ENCODE peak calls at places on chromosome X, in eight cellular contexts. M is memory B cell; L is AG20443; I is NCI-H146; O is effector memory CD8-positive, alpha-beta T cell; R is neuronal stem cell; U is fibroblast of the conjunctiva; Y is NCI-H345. E is an unnamed sample.

GRCh38 chrX:131199086-131199485 is 90.0 kb downstream of the IGSF1 start:
- DNase-seq in M (no peak), L (no peak), I (peak), O (no peak), R (no peak), U (no peak), Y (no peak), E (no peak)

GRCh38 chrX:31123335-31123734 is 51.5 kb upstream of the FTHL17 start:
- DNase-seq in M (no peak), L (no peak), I (no peak), O (no peak), R (no peak), U (no peak), Y (no peak), E (no peak)

GRCh38 chrX:38465686-38466085 is 95.7 kb upstream of the TSPAN7 start:
- DNase-seq in M (no peak), L (no peak), I (no peak), O (no peak), R (no peak), U (no peak), Y (no peak), E (no peak)

GRCh38 chrX:118519411-118520205 is 24.0 kb downstream of the DOCK11 start:
- DNase-seq in M (no peak), L (no peak), I (no peak), O (no peak), R (no peak), U (peak), Y (no peak), E (no peak)

GRCh38 chrX:66756717-66757116 is 117.8 kb upstream of the EDA2R start:
- DNase-seq in M (no peak), L (no peak), I (no peak), O (no peak), R (no peak), U (no peak), Y (no peak), E (no peak)

GRCh38 chrX:45774961-45775360 is 574.3 kb upstream of the DIPK2B start:
- DNase-seq in M (no peak), L (peak), I (no peak), O (no peak), R (no peak), U (peak), Y (no peak), E (no peak)

GRCh38 chrX:110791206-110791605 is 4.4 kb downstream of the CHRDL1 start:
- DNase-seq in M (no peak), L (no peak), I (no peak), O (no peak), R (no peak), U (no peak), Y (no peak), E (no peak)

GRCh38 chrX:66632986-66633385 is 5.9 kb downstream of the EDA2R start:
- DNase-seq in M (no peak), L (peak), I (no peak), O (no peak), R (no peak), U (no peak), Y (no peak), E (no peak)

GRCh38 chrX:71253253-71254091 is 468 bp downstream of the ZMYM3 start:
- DNase-seq in M (peak), L (peak), I (peak), O (peak), R (peak), U (peak), Y (peak), E (peak)

GRCh38 chrX:102651968-102652744 is 873 bp downstream of the GPRASP1 start:
- DNase-seq in M (peak), L (peak), I (peak), O (peak), R (no peak), U (peak), Y (peak), E (peak)

GRCh38 chrX:20498851-20499635 is 232.3 kb upstream of the RPS6KA3 start:
- DNase-seq in M (no peak), L (no peak), I (no peak), O (no peak), R (no peak), U (no peak), Y (no peak), E (no peak)

GRCh38 chrX:134163836-134164235 is 73.1 kb upstream of the CCDC160 start:
- DNase-seq in M (no peak), L (no peak), I (no peak), O (no peak), R (no peak), U (no peak), Y (no peak), E (no peak)

GRCh38 chrX:109782994-109783711 is 50.1 kb upstream of the ACSL4 start:
- DNase-seq in M (no peak), L (no peak), I (no peak), O (no peak), R (no peak), U (no peak), Y (no peak), E (no peak)

GRCh38 chrX:115266300-115266699 is 23.2 kb upstream of the LUZP4 start:
- DNase-seq in M (no peak), L (no peak), I (no peak), O (no peak), R (no peak), U (no peak), Y (no peak), E (no peak)

GRCh38 chrX:7215842-7216241 is 67.9 kb upstream of the PUDP start:
- DNase-seq in M (no peak), L (peak), I (no peak), O (no peak), R (no peak), U (no peak), Y (no peak), E (no peak)

GRCh38 chrX:50952406-50952805 is 41.9 kb downstream of the BMP15 start:
- DNase-seq in M (no peak), L (no peak), I (no peak), O (no peak), R (no peak), U (no peak), Y (no peak), E (no peak)

GRCh38 chrX:116009871-116010710 is 160.5 kb upstream of the AGTR2 start:
- DNase-seq in M (no peak), L (no peak), I (no peak), O (no peak), R (no peak), U (peak), Y (no peak), E (no peak)

GRCh38 chrX:12360389-12360788 is 222.1 kb downstream of the FRMPD4 start:
- DNase-seq in M (no peak), L (peak), I (no peak), O (no peak), R (no peak), U (peak), Y (no peak), E (no peak)

GRCh38 chrX:20432746-20433374 is 166.2 kb upstream of the RPS6KA3 start:
- DNase-seq in M (no peak), L (no peak), I (no peak), O (no peak), R (no peak), U (no peak), Y (no peak), E (no peak)

GRCh38 chrX:138756234-138756633 is 44.7 kb upstream of the FGF13 start:
- DNase-seq in M (no peak), L (peak), I (peak), O (no peak), R (peak), U (peak), Y (no peak), E (no peak)

GRCh38 chrX:108167211-108167872 is 75.8 kb downstream of the ATG4A start:
- DNase-seq in M (no peak), L (no peak), I (no peak), O (no peak), R (no peak), U (peak), Y (no peak), E (no peak)

GRCh38 chrX:118536687-118537461 is 41.3 kb downstream of the DOCK11 start:
- DNase-seq in M (peak), L (peak), I (no peak), O (peak), R (no peak), U (no peak), Y (no peak), E (peak)

GRCh38 chrX:132737743-132738142 is 220.7 kb downstream of the HS6ST2 start:
- DNase-seq in M (no peak), L (no peak), I (no peak), O (peak), R (no peak), U (no peak), Y (no peak), E (peak)

GRCh38 chrX:39242187-39242586 is 440.9 kb downstream of the MID1IP1 start:
- DNase-seq in M (peak), L (peak), I (peak), O (no peak), R (no peak), U (no peak), Y (peak), E (no peak)

GRCh38 chrX:64205441-64205734 is at the start of gene AMER1:
- DNase-seq in M (no peak), L (no peak), I (no peak), O (no peak), R (no peak), U (peak), Y (no peak), E (no peak)

GRCh38 chrX:95629737-95630136 is 1054.9 kb upstream of the DIAPH2 start:
- DNase-seq in M (no peak), L (no peak), I (no peak), O (no peak), R (peak), U (no peak), Y (no peak), E (no peak)

GRCh38 chrX:71107762-71108360 is 1.3 kb upstream of the CXorf65 start:
- DNase-seq in M (no peak), L (no peak), I (no peak), O (no peak), R (no peak), U (no peak), Y (no peak), E (peak)

GRCh38 chrX:14941301-14941700 is 68.1 kb downstream of the MOSPD2 start:
- DNase-seq in M (no peak), L (no peak), I (no peak), O (no peak), R (no peak), U (no peak), Y (no peak), E (no peak)

E was measured in CD8-positive, alpha-beta memory T cell.